ENCODE peak calls at places on chromosomes 5 and 9, in nine cellular contexts. One of them, this sample, is unnamed.

GRCh38 chr5:157253547-157253946 is 12.4 kb upstream of the CYFIP2 start:
- DNase-seq in astrocyte of the spinal cord: peak; percentile 53
- DNase-seq in GM13977: peak; percentile 61
- DNase-seq in GM19239: no peak
- DNase-seq in endothelial cell: peak; percentile 62
- DNase-seq in RWPE1: peak; percentile 88
- DNase-seq in A549: peak; percentile 69
- DNase-seq in NCI-H1436: peak; percentile 23
- DNase-seq in activated CD4-positive, alpha-beta T cell treated with anti-CD3 and anti-CD28 coated beads for 24 hours: no peak
- DNase-seq in this sample: peak; percentile 51

GRCh38 chr5:147101654-147102053 is 133.2 kb upstream of the STK32A start:
- DNase-seq in RWPE1: no peak
- DNase-seq in GM13977: no peak
- DNase-seq in endothelial cell: no peak
- DNase-seq in A549: no peak
- DNase-seq in astrocyte of the spinal cord: peak; percentile 27
- DNase-seq in activated CD4-positive, alpha-beta T cell treated with anti-CD3 and anti-CD28 coated beads for 24 hours: no peak
- DNase-seq in NCI-H1436: no peak
- DNase-seq in GM19239: no peak
- DNase-seq in this sample: peak; percentile 5

GRCh38 chr9:136625101-136626065 is 37.3 kb upstream of the EGFL7 start:
- DNase-seq in endothelial cell: no peak
- DNase-seq in GM19239: no peak
- DNase-seq in astrocyte of the spinal cord: peak; percentile 43
- DNase-seq in NCI-H1436: no peak
- DNase-seq in activated CD4-positive, alpha-beta T cell treated with anti-CD3 and anti-CD28 coated beads for 24 hours: no peak
- DNase-seq in A549: peak; percentile 67
- DNase-seq in RWPE1: peak; percentile 88
- DNase-seq in GM13977: peak; percentile 79
- DNase-seq in this sample: peak; percentile 78

GRCh38 chr5:5220896-5221295 is 80.8 kb downstream of the ADAMTS16 start:
- DNase-seq in A549: no peak
- DNase-seq in activated CD4-positive, alpha-beta T cell treated with anti-CD3 and anti-CD28 coated beads for 24 hours: no peak
- DNase-seq in astrocyte of the spinal cord: peak; percentile 4
- DNase-seq in NCI-H1436: no peak
- DNase-seq in endothelial cell: no peak
- DNase-seq in GM19239: no peak
- DNase-seq in GM13977: no peak
- DNase-seq in RWPE1: no peak
- DNase-seq in this sample: no peak

GRCh38 chr9:128420651-128421473 is at the start of gene CERCAM:
- DNase-seq in NCI-H1436: no peak
- DNase-seq in astrocyte of the spinal cord: peak; percentile 18
- DNase-seq in GM19239: peak; percentile 83
- DNase-seq in activated CD4-positive, alpha-beta T cell treated with anti-CD3 and anti-CD28 coated beads for 24 hours: peak; percentile 36
- DNase-seq in RWPE1: peak; percentile 79
- DNase-seq in A549: peak; percentile 72
- DNase-seq in GM13977: peak; percentile 92
- DNase-seq in endothelial cell: peak; percentile 61
- DNase-seq in this sample: peak; percentile 62

GRCh38 chr5:176610430-176610763 is 441 bp upstream of the GPRIN1 start:
- DNase-seq in A549: no peak
- DNase-seq in astrocyte of the spinal cord: no peak
- DNase-seq in RWPE1: no peak
- DNase-seq in GM13977: no peak
- DNase-seq in NCI-H1436: no peak
- DNase-seq in endothelial cell: no peak
- DNase-seq in activated CD4-positive, alpha-beta T cell treated with anti-CD3 and anti-CD28 coated beads for 24 hours: no peak
- DNase-seq in GM19239: no peak
- DNase-seq in this sample: no peak

GRCh38 chr9:20618361-20618799 is 3.9 kb downstream of the MLLT3 start:
- DNase-seq in RWPE1: peak; percentile 54
- DNase-seq in GM13977: no peak
- DNase-seq in activated CD4-positive, alpha-beta T cell treated with anti-CD3 and anti-CD28 coated beads for 24 hours: no peak
- DNase-seq in endothelial cell: no peak
- DNase-seq in A549: peak; percentile 18
- DNase-seq in GM19239: no peak
- DNase-seq in astrocyte of the spinal cord: no peak
- DNase-seq in NCI-H1436: no peak
- DNase-seq in this sample: peak; percentile 38

GRCh38 chr5:51468196-51468595 is 84.9 kb downstream of the ISL1 start:
- DNase-seq in endothelial cell: no peak
- DNase-seq in NCI-H1436: no peak
- DNase-seq in GM19239: no peak
- DNase-seq in activated CD4-positive, alpha-beta T cell treated with anti-CD3 and anti-CD28 coated beads for 24 hours: no peak
- DNase-seq in RWPE1: no peak
- DNase-seq in A549: no peak
- DNase-seq in astrocyte of the spinal cord: no peak
- DNase-seq in GM13977: no peak
- DNase-seq in this sample: peak; percentile 65

GRCh38 chr9:100575765-100576368 is 2.0 kb upstream of the CAVIN4 start:
- DNase-seq in NCI-H1436: no peak
- DNase-seq in activated CD4-positive, alpha-beta T cell treated with anti-CD3 and anti-CD28 coated beads for 24 hours: no peak
- DNase-seq in astrocyte of the spinal cord: peak; percentile 70
- DNase-seq in RWPE1: no peak
- DNase-seq in GM19239: no peak
- DNase-seq in endothelial cell: no peak
- DNase-seq in GM13977: no peak
- DNase-seq in A549: no peak
- DNase-seq in this sample: peak; percentile 30

GRCh38 chr9:91937727-91938126 is 12.3 kb downstream of the ROR2 start:
- DNase-seq in endothelial cell: no peak
- DNase-seq in astrocyte of the spinal cord: no peak
- DNase-seq in A549: no peak
- DNase-seq in NCI-H1436: no peak
- DNase-seq in RWPE1: no peak
- DNase-seq in activated CD4-positive, alpha-beta T cell treated with anti-CD3 and anti-CD28 coated beads for 24 hours: no peak
- DNase-seq in GM13977: no peak
- DNase-seq in GM19239: no peak
- DNase-seq in this sample: no peak